ENCODE peak calls at places on chromosomes 6 and 20, in six cellular contexts. Z is frontal cortex, G is left kidney, D is endothelial cell, B is left colon, C is nucleus accumbens. F is an unnamed sample.

GRCh38 chr20:3710703-3711417 is 1.5 kb downstream of the SIGLEC1 start:
- DNase-seq in D (peak; percentile 87), B (no peak), G (peak; percentile 80), C (peak; percentile 34), Z (peak; percentile 73), F (peak; percentile 90)

GRCh38 chr20:51930775-51931174 is 128.5 kb upstream of the SALL4 start:
- DNase-seq in D (no peak), C (no peak), B (no peak), G (no peak), Z (no peak), F (no peak)

GRCh38 chr6:4012826-4013225 is 66.1 kb downstream of the FAM217A start:
- DNase-seq in B (no peak), G (no peak), D (no peak), C (no peak), Z (no peak), F (no peak)

GRCh38 chr20:64242797-64243475 is 12.6 kb upstream of the PCMTD2 start:
- DNase-seq in D (no peak), Z (no peak), G (no peak), B (no peak), C (no peak), F (no peak)

GRCh38 chr6:166738361-166738760 is 111.3 kb upstream of the RPS6KA2 start:
- DNase-seq in Z (no peak), C (no peak), G (no peak), B (no peak), D (no peak), F (no peak)

GRCh38 chr20:8388146-8388545 is 256.1 kb downstream of the PLCB1 start:
- DNase-seq in D (no peak), C (no peak), B (no peak), Z (no peak), G (no peak), F (no peak)

GRCh38 chr6:150503586-150504339 is 95.9 kb upstream of the PLEKHG1 start:
- DNase-seq in G (no peak), B (no peak), D (no peak), Z (no peak), C (no peak), F (no peak)

GRCh38 chr20:60060006-60060557 is 101.9 kb downstream of the CDH26 start:
- DNase-seq in C (no peak), G (no peak), B (no peak), Z (no peak), D (no peak), F (no peak)

GRCh38 chr20:2840967-2841531 is 504 bp downstream of the VPS16 start:
- DNase-seq in Z (no peak), C (peak; percentile 48), G (peak; percentile 66), B (peak; percentile 59), D (peak; percentile 55), F (peak; percentile 81)

GRCh38 chr20:31718952-31719643 is 3.6 kb downstream of the BCL2L1 start:
- DNase-seq in G (peak; percentile 42), B (peak; percentile 60), C (no peak), Z (no peak), D (no peak), F (no peak)

GRCh38 chr20:1860446-1860845 is 34.8 kb upstream of the SIRPA start:
- DNase-seq in B (no peak), G (no peak), Z (no peak), D (no peak), C (no peak), F (no peak)

GRCh38 chr6:136550045-136550329 is 235 bp downstream of the MAP7 start:
- DNase-seq in Z (peak; percentile 77), C (no peak), D (peak; percentile 44), B (no peak), G (no peak), F (peak; percentile 70)

GRCh38 chr20:8331740-8332412 is 199.8 kb downstream of the PLCB1 start:
- DNase-seq in B (no peak), G (peak; percentile 35), C (no peak), D (no peak), Z (no peak), F (no peak)

GRCh38 chr20:6685181-6685582 is 82.3 kb upstream of the BMP2 start:
- DNase-seq in B (no peak), Z (no peak), G (no peak), D (no peak), C (no peak), F (no peak)

GRCh38 chr6:34017106-34017805 is 128.6 kb downstream of the GRM4 start:
- DNase-seq in C (no peak), B (no peak), Z (no peak), G (no peak), D (no peak), F (no peak)

GRCh38 chr6:54617730-54618129 is 228.8 kb upstream of the FAM83B start:
- DNase-seq in C (no peak), G (no peak), D (no peak), B (no peak), Z (no peak), F (no peak)

GRCh38 chr20:26169506-26169905 is 472.9 kb upstream of the ZNF337 start:
- DNase-seq in G (peak; percentile 2), C (no peak), B (no peak), D (no peak), Z (no peak), F (no peak)

GRCh38 chr20:23684261-23684660 is 4.6 kb downstream of the CST4 start:
- DNase-seq in D (no peak), B (no peak), G (no peak), C (no peak), Z (no peak), F (no peak)

GRCh38 chr20:46590453-46590852 is 40.0 kb upstream of the OCSTAMP start:
- DNase-seq in D (no peak), G (no peak), C (no peak), Z (no peak), B (no peak), F (no peak)

GRCh38 chr6:2684059-2684749 is 66.5 kb downstream of the MYLK4 start:
- DNase-seq in C (no peak), G (no peak), B (no peak), D (no peak), Z (no peak), F (peak; percentile 59)

GRCh38 chr6:117496383-117496990 is 14.0 kb downstream of the DCBLD1 start:
- DNase-seq in D (no peak), C (no peak), B (no peak), Z (no peak), G (no peak), F (no peak)

GRCh38 chr6:42963855-42964605 is 3.5 kb downstream of the GNMT start:
- DNase-seq in B (no peak), C (no peak), D (peak; percentile 62), Z (no peak), G (peak; percentile 66), F (peak; percentile 61)

GRCh38 chr6:149140910-149141290 is 176.6 kb upstream of the TAB2 start:
- DNase-seq in C (no peak), Z (no peak), B (no peak), G (no peak), D (no peak), F (no peak)

GRCh38 chr20:50675671-50676376 is 15.5 kb downstream of the RIPOR3 start:
- DNase-seq in G (no peak), D (no peak), C (no peak), B (no peak), Z (no peak), F (no peak)

GRCh38 chr6:140480852-140481251 is 1106.4 kb upstream of the CITED2 start:
- DNase-seq in B (no peak), C (no peak), Z (no peak), D (no peak), G (no peak), F (no peak)

GRCh38 chr6:7469696-7470095 is 71.8 kb upstream of the DSP start:
- DNase-seq in G (no peak), Z (no peak), D (no peak), B (no peak), C (no peak), F (no peak)

GRCh38 chr6:166473886-166474596 is 91.3 kb upstream of the MPC1 start:
- DNase-seq in D (no peak), Z (no peak), C (no peak), G (no peak), B (no peak), F (no peak)

GRCh38 chr20:45919951-45920794 is 8.2 kb upstream of the PLTP start:
- DNase-seq in Z (no peak), D (no peak), B (no peak), C (no peak), G (peak; percentile 36), F (no peak)

GRCh38 chr20:61933481-61933950 is 132.2 kb downstream of the TAF4 start:
- DNase-seq in G (no peak), D (no peak), B (no peak), C (no peak), Z (no peak), F (no peak)

GRCh38 chr20:41180599-41181333 is 43.4 kb downstream of the PLCG1 start:
- DNase-seq in B (no peak), G (no peak), Z (no peak), C (no peak), D (no peak), F (no peak)

GRCh38 chr6:26158581-26159416 is 71.6 kb downstream of the HFE start:
- DNase-seq in C (no peak), Z (no peak), B (peak; percentile 78), G (peak; percentile 84), D (peak; percentile 36), F (no peak)

GRCh38 chr20:38542994-38543906 is 37.7 kb upstream of the ADIG start:
- DNase-seq in B (no peak), C (no peak), D (no peak), Z (peak; percentile 17), G (no peak), F (no peak)

GRCh38 chr6:87071683-87072082 is 23.2 kb downstream of the CGA start:
- DNase-seq in D (no peak), G (no peak), Z (no peak), B (no peak), C (no peak), F (no peak)